ENCODE peak calls at places on chromosomes 3 and 15, in ten cellular contexts. One of them, this sample, is unnamed.

GRCh38 chr3:39237012-39237411 is 42.8 kb downstream of the CX3CR1 start:
- DNase-seq in choroid plexus epithelial cell: no peak
- DNase-seq in upper lobe of right lung: no peak
- DNase-seq in tibial nerve: no peak
- DNase-seq in heart left ventricle: no peak
- DNase-seq in prostate gland: no peak
- DNase-seq in cardiac muscle cell: no peak
- DNase-seq in AG09309: no peak
- DNase-seq in epithelial cell of esophagus: no peak
- DNase-seq in psoas muscle: no peak
- DNase-seq in this sample: no peak

GRCh38 chr15:36544518-36545383 is 34.7 kb upstream of the CDIN1 start:
- DNase-seq in choroid plexus epithelial cell: no peak
- DNase-seq in upper lobe of right lung: no peak
- DNase-seq in tibial nerve: no peak
- DNase-seq in heart left ventricle: no peak
- DNase-seq in prostate gland: no peak
- DNase-seq in cardiac muscle cell: no peak
- DNase-seq in AG09309: no peak
- DNase-seq in epithelial cell of esophagus: no peak
- DNase-seq in psoas muscle: no peak
- DNase-seq in this sample: peak

GRCh38 chr15:96334705-96335428 is 4.4 kb downstream of the NR2F2 start:
- DNase-seq in choroid plexus epithelial cell: peak
- DNase-seq in upper lobe of right lung: no peak
- DNase-seq in tibial nerve: peak
- DNase-seq in heart left ventricle: no peak
- DNase-seq in prostate gland: no peak
- DNase-seq in cardiac muscle cell: no peak
- DNase-seq in AG09309: no peak
- DNase-seq in epithelial cell of esophagus: peak
- DNase-seq in psoas muscle: no peak
- DNase-seq in this sample: no peak

GRCh38 chr15:37709669-37710068 is 224.8 kb upstream of the TMCO5A start:
- DNase-seq in choroid plexus epithelial cell: no peak
- DNase-seq in upper lobe of right lung: no peak
- DNase-seq in tibial nerve: no peak
- DNase-seq in heart left ventricle: no peak
- DNase-seq in prostate gland: no peak
- DNase-seq in cardiac muscle cell: no peak
- DNase-seq in AG09309: no peak
- DNase-seq in epithelial cell of esophagus: no peak
- DNase-seq in psoas muscle: no peak
- DNase-seq in this sample: no peak

GRCh38 chr15:31049122-31049521 is 52.4 kb downstream of the TRPM1 start:
- DNase-seq in choroid plexus epithelial cell: no peak
- DNase-seq in upper lobe of right lung: no peak
- DNase-seq in tibial nerve: no peak
- DNase-seq in heart left ventricle: no peak
- DNase-seq in prostate gland: no peak
- DNase-seq in cardiac muscle cell: no peak
- DNase-seq in AG09309: no peak
- DNase-seq in epithelial cell of esophagus: no peak
- DNase-seq in psoas muscle: no peak
- DNase-seq in this sample: no peak

GRCh38 chr3:167710552-167710951 is 24.1 kb downstream of the PDCD10 start:
- DNase-seq in choroid plexus epithelial cell: no peak
- DNase-seq in upper lobe of right lung: no peak
- DNase-seq in tibial nerve: no peak
- DNase-seq in heart left ventricle: no peak
- DNase-seq in prostate gland: no peak
- DNase-seq in cardiac muscle cell: no peak
- DNase-seq in AG09309: no peak
- DNase-seq in epithelial cell of esophagus: no peak
- DNase-seq in psoas muscle: no peak
- DNase-seq in this sample: no peak

GRCh38 chr3:36175113-36175812 is 205.0 kb upstream of the STAC start:
- DNase-seq in choroid plexus epithelial cell: no peak
- DNase-seq in upper lobe of right lung: no peak
- DNase-seq in tibial nerve: no peak
- DNase-seq in heart left ventricle: no peak
- DNase-seq in prostate gland: no peak
- DNase-seq in cardiac muscle cell: no peak
- DNase-seq in AG09309: no peak
- DNase-seq in epithelial cell of esophagus: no peak
- DNase-seq in psoas muscle: no peak
- DNase-seq in this sample: no peak

GRCh38 chr3:39065197-39065596 is 13.4 kb downstream of the WDR48 start:
- DNase-seq in choroid plexus epithelial cell: peak
- DNase-seq in upper lobe of right lung: no peak
- DNase-seq in tibial nerve: no peak
- DNase-seq in heart left ventricle: no peak
- DNase-seq in prostate gland: no peak
- DNase-seq in cardiac muscle cell: peak
- DNase-seq in AG09309: no peak
- DNase-seq in epithelial cell of esophagus: peak
- DNase-seq in psoas muscle: no peak
- DNase-seq in this sample: peak

GRCh38 chr3:151171145-151171544 is 31.9 kb downstream of the GPR171 start:
- DNase-seq in choroid plexus epithelial cell: peak
- DNase-seq in upper lobe of right lung: no peak
- DNase-seq in tibial nerve: peak
- DNase-seq in heart left ventricle: no peak
- DNase-seq in prostate gland: no peak
- DNase-seq in cardiac muscle cell: no peak
- DNase-seq in AG09309: no peak
- DNase-seq in epithelial cell of esophagus: no peak
- DNase-seq in psoas muscle: no peak
- DNase-seq in this sample: no peak

GRCh38 chr15:32767236-32767635 is 49.4 kb downstream of the GREM1 start:
- DNase-seq in choroid plexus epithelial cell: no peak
- DNase-seq in upper lobe of right lung: no peak
- DNase-seq in tibial nerve: no peak
- DNase-seq in heart left ventricle: no peak
- DNase-seq in prostate gland: no peak
- DNase-seq in cardiac muscle cell: no peak
- DNase-seq in AG09309: no peak
- DNase-seq in epithelial cell of esophagus: no peak
- DNase-seq in psoas muscle: no peak
- DNase-seq in this sample: no peak

GRCh38 chr3:56424357-56424756 is 43.9 kb downstream of the ERC2 start:
- DNase-seq in choroid plexus epithelial cell: no peak
- DNase-seq in upper lobe of right lung: no peak
- DNase-seq in tibial nerve: no peak
- DNase-seq in heart left ventricle: no peak
- DNase-seq in prostate gland: no peak
- DNase-seq in cardiac muscle cell: no peak
- DNase-seq in AG09309: no peak
- DNase-seq in epithelial cell of esophagus: no peak
- DNase-seq in psoas muscle: no peak
- DNase-seq in this sample: no peak

GRCh38 chr15:32657198-32657886 is 15.8 kb downstream of the SCG5 start:
- DNase-seq in choroid plexus epithelial cell: peak
- DNase-seq in upper lobe of right lung: no peak
- DNase-seq in tibial nerve: no peak
- DNase-seq in heart left ventricle: no peak
- DNase-seq in prostate gland: peak
- DNase-seq in cardiac muscle cell: no peak
- DNase-seq in AG09309: no peak
- DNase-seq in epithelial cell of esophagus: peak
- DNase-seq in psoas muscle: no peak
- DNase-seq in this sample: no peak

GRCh38 chr15:89642106-89642505 is 13.2 kb downstream of the KIF7 start:
- DNase-seq in choroid plexus epithelial cell: no peak
- DNase-seq in upper lobe of right lung: no peak
- DNase-seq in tibial nerve: no peak
- DNase-seq in heart left ventricle: peak
- DNase-seq in prostate gland: no peak
- DNase-seq in cardiac muscle cell: no peak
- DNase-seq in AG09309: no peak
- DNase-seq in epithelial cell of esophagus: no peak
- DNase-seq in psoas muscle: no peak
- DNase-seq in this sample: no peak

DNA sequence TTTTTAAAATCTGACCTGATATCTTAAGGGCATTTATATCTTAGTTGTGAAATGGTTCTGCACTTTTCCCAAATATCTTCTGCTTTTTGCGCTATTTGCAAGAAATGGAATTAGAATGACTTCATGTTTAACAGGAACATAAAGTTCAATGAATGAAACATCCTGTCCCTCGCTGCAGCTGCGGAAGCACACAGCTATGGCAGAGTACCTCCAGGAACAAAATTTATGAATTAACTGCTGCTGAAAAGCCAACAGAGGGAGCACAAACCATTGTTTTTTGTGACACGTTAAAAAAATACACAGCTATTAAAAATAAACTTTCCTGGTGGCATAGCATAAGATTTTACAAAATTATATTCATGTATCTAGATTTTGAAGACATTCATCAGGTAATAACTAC is 404.4 kb upstream of the MDFIC2 start:
- DNase-seq in choroid plexus epithelial cell: peak
- DNase-seq in upper lobe of right lung: no peak
- DNase-seq in tibial nerve: peak
- DNase-seq in heart left ventricle: no peak
- DNase-seq in prostate gland: peak
- DNase-seq in cardiac muscle cell: peak
- DNase-seq in AG09309: peak
- DNase-seq in epithelial cell of esophagus: peak
- DNase-seq in psoas muscle: no peak
- DNase-seq in this sample: peak
- TF ChIP-seq CTCF in choroid plexus epithelial cell: peak
- TF ChIP-seq CTCF in upper lobe of right lung: peak
- TF ChIP-seq CTCF in tibial nerve: no peak
- TF ChIP-seq CTCF in heart left ventricle: peak
- TF ChIP-seq CTCF in prostate gland: peak
- TF ChIP-seq CTCF in cardiac muscle cell: peak
- TF ChIP-seq CTCF in AG09309: peak
- TF ChIP-seq CTCF in epithelial cell of esophagus: peak
- TF ChIP-seq CTCF in psoas muscle: peak
- TF ChIP-seq CTCF in this sample: peak

DNA sequence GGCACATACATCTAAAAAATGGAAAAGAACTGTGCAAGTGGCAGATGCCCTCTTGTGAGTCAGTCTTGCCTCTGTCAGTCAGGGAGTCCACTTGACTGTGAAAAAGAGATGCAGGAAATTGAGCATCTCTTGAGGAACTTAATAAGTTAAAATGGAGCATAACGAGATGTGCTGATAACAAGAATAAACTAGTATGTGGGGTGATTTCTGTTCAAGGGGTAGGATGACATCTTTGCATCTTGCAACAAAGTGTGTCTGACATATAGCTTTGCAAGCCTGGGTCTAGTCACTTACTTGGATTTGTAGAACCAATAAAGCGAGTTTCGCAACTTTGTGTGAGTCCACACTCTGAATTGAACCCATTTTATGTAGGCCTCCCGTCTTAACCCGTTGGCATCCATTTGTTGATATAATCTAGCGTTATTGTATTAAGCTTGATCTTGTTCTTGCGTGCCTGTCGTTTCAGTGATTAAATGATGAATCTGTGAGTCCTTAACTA is 2.2 kb downstream of the USP3 start:
- DNase-seq in choroid plexus epithelial cell: no peak
- DNase-seq in upper lobe of right lung: no peak
- DNase-seq in tibial nerve: no peak
- DNase-seq in heart left ventricle: no peak
- DNase-seq in prostate gland: peak
- DNase-seq in cardiac muscle cell: no peak
- DNase-seq in AG09309: no peak
- DNase-seq in epithelial cell of esophagus: peak
- DNase-seq in psoas muscle: no peak
- DNase-seq in this sample: no peak
- H3K4me3 ChIP-seq in choroid plexus epithelial cell: no peak
- H3K4me3 ChIP-seq in upper lobe of right lung: peak
- H3K4me3 ChIP-seq in tibial nerve: no peak
- H3K4me3 ChIP-seq in heart left ventricle: no peak
- H3K4me3 ChIP-seq in prostate gland: peak
- H3K4me3 ChIP-seq in cardiac muscle cell: no peak
- H3K4me3 ChIP-seq in AG09309: no peak
- H3K4me3 ChIP-seq in epithelial cell of esophagus: peak
- H3K4me3 ChIP-seq in psoas muscle: peak
- H3K4me3 ChIP-seq in this sample: peak

DNA sequence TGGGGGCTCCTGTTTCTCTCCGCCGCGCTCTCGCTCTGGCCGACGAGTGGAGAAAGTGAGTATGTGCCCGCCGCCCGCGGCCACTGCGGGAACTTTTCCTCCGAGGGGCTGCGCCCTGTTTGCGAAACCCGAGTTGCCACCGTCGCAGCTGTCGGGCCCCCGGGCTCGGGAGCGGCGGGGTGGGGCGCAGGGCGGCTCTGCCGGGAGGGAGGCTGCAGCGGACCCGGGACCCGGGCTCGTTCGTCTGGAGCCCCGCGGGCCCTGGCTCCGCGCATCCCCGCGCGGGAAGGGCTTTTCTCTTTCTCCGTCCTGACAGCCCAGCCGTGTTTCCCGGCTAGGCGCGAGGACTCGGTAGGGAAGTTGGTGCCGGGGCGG is 1.3 kb downstream of the IGF1R start:
- DNase-seq in choroid plexus epithelial cell: no peak
- DNase-seq in upper lobe of right lung: peak
- DNase-seq in tibial nerve: peak
- DNase-seq in heart left ventricle: peak
- DNase-seq in prostate gland: no peak
- DNase-seq in cardiac muscle cell: no peak
- DNase-seq in AG09309: no peak
- DNase-seq in epithelial cell of esophagus: no peak
- DNase-seq in psoas muscle: peak
- DNase-seq in this sample: peak
- TF ChIP-seq CTCF in choroid plexus epithelial cell: peak
- TF ChIP-seq CTCF in upper lobe of right lung: peak
- TF ChIP-seq CTCF in tibial nerve: peak
- TF ChIP-seq CTCF in heart left ventricle: no peak
- TF ChIP-seq CTCF in prostate gland: peak
- TF ChIP-seq CTCF in cardiac muscle cell: peak
- TF ChIP-seq CTCF in AG09309: peak
- TF ChIP-seq CTCF in epithelial cell of esophagus: no peak
- TF ChIP-seq CTCF in psoas muscle: peak
- TF ChIP-seq CTCF in this sample: peak

GRCh38 chr15:75985966-75986365 is 26.3 kb downstream of the NRG4 start:
- DNase-seq in choroid plexus epithelial cell: peak
- DNase-seq in upper lobe of right lung: no peak
- DNase-seq in tibial nerve: no peak
- DNase-seq in heart left ventricle: no peak
- DNase-seq in prostate gland: no peak
- DNase-seq in cardiac muscle cell: peak
- DNase-seq in AG09309: no peak
- DNase-seq in epithelial cell of esophagus: no peak
- DNase-seq in psoas muscle: no peak
- DNase-seq in this sample: peak

GRCh38 chr15:75981149-75981815 is 30.9 kb downstream of the NRG4 start:
- DNase-seq in choroid plexus epithelial cell: no peak
- DNase-seq in upper lobe of right lung: no peak
- DNase-seq in tibial nerve: no peak
- DNase-seq in heart left ventricle: no peak
- DNase-seq in prostate gland: no peak
- DNase-seq in cardiac muscle cell: no peak
- DNase-seq in AG09309: no peak
- DNase-seq in epithelial cell of esophagus: no peak
- DNase-seq in psoas muscle: no peak
- DNase-seq in this sample: no peak

DNA sequence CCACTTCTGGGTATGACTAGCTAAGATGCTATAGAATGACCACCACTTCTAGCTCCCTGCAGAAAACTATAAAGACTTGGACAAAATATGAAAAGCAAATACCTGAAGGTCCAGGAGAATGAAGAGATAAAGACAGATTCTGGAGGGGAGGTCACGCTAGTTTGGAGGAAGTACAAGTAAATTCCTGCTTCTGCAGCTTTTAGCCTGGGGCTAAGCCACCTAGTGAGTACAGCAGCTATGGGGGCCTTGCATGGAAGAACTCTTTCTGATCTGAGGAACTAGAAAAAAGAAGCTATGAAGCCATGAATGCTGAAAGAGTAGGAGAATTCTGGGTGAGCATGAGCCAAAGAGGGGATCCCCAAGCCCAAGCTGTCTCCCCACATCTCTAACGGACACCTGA is 29.8 kb downstream of the NRG4 start:
- DNase-seq in choroid plexus epithelial cell: no peak
- DNase-seq in upper lobe of right lung: no peak
- DNase-seq in tibial nerve: no peak
- DNase-seq in heart left ventricle: no peak
- DNase-seq in prostate gland: no peak
- DNase-seq in cardiac muscle cell: no peak
- DNase-seq in AG09309: no peak
- DNase-seq in epithelial cell of esophagus: no peak
- DNase-seq in psoas muscle: no peak
- DNase-seq in this sample: no peak
- H3K4me3 ChIP-seq in choroid plexus epithelial cell: no peak
- H3K4me3 ChIP-seq in upper lobe of right lung: no peak
- H3K4me3 ChIP-seq in tibial nerve: no peak
- H3K4me3 ChIP-seq in heart left ventricle: no peak
- H3K4me3 ChIP-seq in prostate gland: no peak
- H3K4me3 ChIP-seq in cardiac muscle cell: no peak
- H3K4me3 ChIP-seq in AG09309: no peak
- H3K4me3 ChIP-seq in epithelial cell of esophagus: no peak
- H3K4me3 ChIP-seq in psoas muscle: no peak
- H3K4me3 ChIP-seq in this sample: no peak